ENCODE peak calls at places on chromosomes 7 and 10, in eight cellular contexts. D is NB4, L is GM12878, I is A549, X is HCT116, O is K562, B is HepG2, M is H1. C is an unnamed sample.

GRCh38 chr10:89414879-89415821 is 782 bp downstream of the IFIT5 start:
- DNase-seq in D (peak), L (no peak), I (peak), X (no peak), O (no peak), B (no peak), M (no peak), C (peak)

GRCh38 chr10:24958701-24959392 is 6.4 kb upstream of the PRTFDC1 start:
- DNase-seq in D (no peak), L (no peak), I (no peak), X (no peak), O (peak), B (no peak), M (no peak), C (peak)

GRCh38 chr7:113256883-113257531 is 138.7 kb upstream of the SMIM30 start:
- DNase-seq in D (peak), L (no peak), I (no peak), X (no peak), O (no peak), B (no peak), M (no peak), C (no peak)

GRCh38 chr7:41693150-41693997 is 9.5 kb downstream of the INHBA start:
- DNase-seq in D (peak), L (no peak), I (no peak), X (no peak), O (no peak), B (no peak), M (no peak), C (no peak)

GRCh38 chr10:13349776-13350274 is 1.7 kb upstream of the SEPHS1 start:
- DNase-seq in D (peak), L (no peak), I (no peak), X (no peak), O (peak), B (no peak), M (peak), C (peak)

GRCh38 chr7:65239707-65240352 is 133.8 kb upstream of the ZNF92 start:
- DNase-seq in D (peak), L (no peak), I (peak), X (no peak), O (no peak), B (peak), M (peak), C (peak)

GRCh38 chr7:78924581-78924980 is 528.9 kb downstream of the MAGI2 start:
- DNase-seq in D (peak), L (no peak), I (no peak), X (peak), O (no peak), B (no peak), M (no peak), C (no peak)

GRCh38 chr7:74164985-74165456 is 9.1 kb upstream of the EIF4H start:
- DNase-seq in D (peak), L (no peak), I (no peak), X (no peak), O (peak), B (no peak), M (no peak), C (peak)

GRCh38 chr10:79130255-79130654 is 61.5 kb downstream of the ZMIZ1 start:
- DNase-seq in D (no peak), L (no peak), I (no peak), X (no peak), O (no peak), B (no peak), M (no peak), C (no peak)

GRCh38 chr7:139359366-139360209 is at the start of gene LUC7L2:
- DNase-seq in D (peak), L (peak), I (peak), X (peak), O (peak), B (peak), M (peak), C (peak)
- TF ChIP-seq POLR2A in D (peak), L (peak), I (peak), X (peak), O (peak), B (peak), M (peak), C (peak)

GRCh38 chr10:71968553-71969474 is 4.6 kb downstream of the CHST3 start:
- DNase-seq in D (no peak), L (no peak), I (peak), X (no peak), O (no peak), B (no peak), M (no peak), C (no peak)
- TF ChIP-seq MAX in D (no peak), L (no peak), I (no peak), X (no peak), O (no peak), B (no peak), M (no peak), C (no peak)

DNA sequence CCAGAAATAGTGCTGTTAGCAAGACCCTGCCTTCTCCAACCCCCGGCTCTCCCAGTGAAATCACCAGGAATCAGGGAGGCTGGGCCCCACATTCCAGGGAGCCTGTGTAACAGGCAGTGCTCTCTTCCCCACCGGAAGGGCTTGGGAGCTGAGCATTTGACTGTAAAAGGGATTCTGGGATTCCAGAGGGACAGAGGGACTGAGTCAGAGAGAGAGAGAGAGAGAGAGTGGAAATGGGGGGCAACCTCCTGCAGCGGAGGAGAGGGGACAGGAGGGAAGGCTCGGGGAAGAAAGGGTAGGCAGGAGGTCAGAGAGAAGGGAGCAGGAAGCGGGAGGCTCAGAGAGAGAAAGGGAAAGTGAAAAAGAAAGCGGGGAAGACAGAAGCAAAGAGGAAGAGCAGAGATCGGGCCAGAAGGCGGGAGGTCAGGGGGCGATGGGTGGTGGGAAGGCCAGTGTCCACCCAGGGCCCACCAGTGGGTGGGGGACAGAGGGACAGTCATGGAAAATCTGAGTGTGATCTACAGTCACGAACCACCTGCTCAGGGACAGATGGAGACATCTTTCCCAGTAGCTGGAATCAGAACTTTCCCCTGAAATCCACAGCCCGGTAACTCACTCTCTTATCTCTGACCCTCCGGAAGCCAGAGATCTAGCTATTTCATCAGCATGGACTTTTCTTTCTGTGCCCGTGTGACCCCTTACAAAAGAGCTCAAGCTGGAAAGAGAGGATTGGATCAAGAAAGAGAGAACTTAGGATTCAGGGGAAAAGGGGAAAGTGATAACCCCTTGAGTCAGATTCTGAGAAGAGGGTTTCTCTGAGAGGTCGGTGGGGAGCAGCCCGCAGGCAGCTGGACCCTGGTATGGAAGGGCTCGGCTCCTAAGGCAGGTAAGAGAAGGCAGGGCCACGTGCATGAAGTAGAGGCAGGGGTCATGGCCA is 4.6 kb upstream of the SERPINE1 start:
- DNase-seq in D (no peak), L (no peak), I (peak), X (peak), O (no peak), B (peak), M (peak), C (peak)
- TF ChIP-seq POLR2A in D (no peak), L (peak), I (peak), X (no peak), O (no peak), B (peak), M (no peak), C (no peak)

GRCh38 chr7:45586748-45587520 is 12.8 kb downstream of the ADCY1 start:
- DNase-seq in D (no peak), L (no peak), I (no peak), X (no peak), O (no peak), B (no peak), M (no peak), C (no peak)
- TF ChIP-seq MAX in D (no peak), L (no peak), I (no peak), X (no peak), O (no peak), B (no peak), M (no peak), C (no peak)

DNA sequence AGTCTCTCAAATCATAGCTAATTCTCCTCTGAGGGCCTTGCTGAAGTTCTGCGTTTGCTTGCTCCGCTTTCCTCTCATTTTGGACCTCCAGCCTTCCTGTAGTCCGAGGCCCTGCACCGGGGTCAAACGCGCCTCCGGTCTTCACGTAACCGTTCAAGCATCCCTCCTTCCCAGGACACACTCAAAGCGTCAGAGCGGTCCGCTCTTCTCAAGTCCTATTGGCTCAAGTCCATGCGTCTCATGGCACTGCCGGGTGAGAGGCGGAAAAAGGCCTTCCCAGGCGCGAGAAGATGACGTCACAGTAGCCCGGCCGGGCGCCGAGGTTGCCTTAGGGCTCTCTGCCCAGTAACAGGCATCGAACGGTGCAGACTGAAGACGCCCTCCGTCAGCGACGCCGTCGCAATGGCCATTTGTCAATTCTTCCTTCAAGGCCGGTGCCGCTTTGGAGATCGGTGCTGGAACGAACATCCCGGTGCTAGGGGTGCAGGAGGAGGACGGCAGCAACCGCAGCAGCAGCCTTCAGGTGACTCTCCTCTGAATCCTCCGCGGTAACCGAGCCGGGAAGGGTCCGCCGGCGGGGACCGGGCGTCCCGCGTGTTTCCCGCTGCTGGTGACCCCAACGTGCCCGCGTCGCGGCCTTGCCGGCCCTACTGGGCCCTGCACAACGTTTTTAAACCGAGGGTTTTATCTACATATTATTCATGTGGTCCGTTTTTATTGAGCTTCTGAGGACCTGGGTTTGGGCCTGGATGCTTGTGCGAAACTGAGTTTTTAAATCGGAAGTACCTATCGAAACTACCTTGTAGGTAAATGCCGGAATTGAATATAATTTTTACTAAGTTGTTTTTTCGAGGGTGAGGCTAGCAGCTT is at the start of gene NUP42:
- DNase-seq in D (peak), L (peak), I (peak), X (peak), O (peak), B (peak), M (peak), C (peak)
- TF ChIP-seq POLR2A in D (peak), L (peak), I (peak), X (peak), O (peak), B (peak), M (peak), C (peak)

GRCh38 chr7:106187613-106188350 is 75.7 kb upstream of the SYPL1 start:
- DNase-seq in D (no peak), L (no peak), I (no peak), X (no peak), O (no peak), B (no peak), M (no peak), C (no peak)

GRCh38 chr7:106196460-106197021 is 84.4 kb upstream of the SYPL1 start:
- DNase-seq in D (no peak), L (no peak), I (no peak), X (no peak), O (no peak), B (peak), M (no peak), C (no peak)

GRCh38 chr7:106190589-106191330 is 78.6 kb upstream of the SYPL1 start:
- DNase-seq in D (no peak), L (no peak), I (no peak), X (no peak), O (no peak), B (no peak), M (no peak), C (peak)

GRCh38 chr7:106199024-106199423 is 85.8 kb downstream of the NAMPT start:
- DNase-seq in D (no peak), L (no peak), I (no peak), X (no peak), O (no peak), B (no peak), M (no peak), C (no peak)

GRCh38 chr7:106193661-106194060 is 81.5 kb upstream of the SYPL1 start:
- DNase-seq in D (peak), L (no peak), I (no peak), X (no peak), O (no peak), B (no peak), M (no peak), C (no peak)
- TF ChIP-seq MAX in D (no peak), L (no peak), I (no peak), X (no peak), O (no peak), B (no peak), M (no peak), C (no peak)

GRCh38 chr10:120396228-120396627 is 60.8 kb upstream of the PLPP4 start:
- DNase-seq in D (no peak), L (no peak), I (no peak), X (no peak), O (no peak), B (no peak), M (no peak), C (no peak)
- TF ChIP-seq POLR2A in D (no peak), L (no peak), I (no peak), X (no peak), O (no peak), B (no peak), M (no peak), C (no peak)

DNA sequence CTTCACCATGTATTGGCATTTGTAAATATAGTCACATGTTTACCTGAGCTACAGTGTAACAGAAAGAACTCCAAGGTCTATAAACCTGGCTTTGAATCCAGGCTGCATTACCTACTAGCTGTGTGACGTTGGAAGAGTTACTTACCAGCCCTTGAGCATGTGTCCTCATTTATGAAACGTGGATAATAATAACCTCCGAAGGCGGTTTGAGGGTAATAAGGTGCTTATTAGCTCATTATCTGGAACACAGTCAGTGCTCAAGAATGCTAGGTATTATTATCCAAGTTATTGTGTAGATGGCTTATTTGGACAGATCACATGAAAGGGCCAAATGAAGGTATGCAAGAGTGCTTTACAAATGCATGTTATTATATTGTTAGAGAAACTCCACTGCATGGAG is 64.9 kb downstream of the SEC23IP start:
- DNase-seq in D (no peak), L (no peak), I (no peak), X (no peak), O (no peak), B (no peak), M (no peak), C (no peak)
- TF ChIP-seq MAX in D (no peak), L (no peak), I (no peak), X (no peak), O (no peak), B (no peak), M (no peak), C (no peak)

GRCh38 chr10:35516102-35516670 is 89.0 kb upstream of the GJD4 start:
- DNase-seq in D (no peak), L (no peak), I (no peak), X (no peak), O (peak), B (no peak), M (no peak), C (peak)
- TF ChIP-seq POLR2A in D (no peak), L (no peak), I (no peak), X (no peak), O (no peak), B (no peak), M (no peak), C (no peak)